ENCODE peak calls at places on chromosomes 12 and 14, in seven cellular contexts. Q, D, B, E, T, U and C are unnamed samples.

GRCh38 chr14:70804556-70805162 is 4.7 kb downstream of the MAP3K9 start:
- DNase-seq in Q (no peak), D (no peak), B (no peak), E (no peak), T (no peak), U (no peak), C (no peak)

GRCh38 chr12:124475295-124476010 is 92.0 kb downstream of the NCOR2 start:
- DNase-seq in Q (no peak), D (no peak), B (no peak), E (no peak), T (no peak), U (no peak), C (no peak)

GRCh38 chr14:32080001-32080510 is 3.0 kb downstream of the ARHGAP5 start:
- DNase-seq in Q (no peak), D (no peak), B (no peak), E (no peak), T (no peak), U (no peak), C (no peak)

GRCh38 chr12:8681129-8681902 is 16.5 kb upstream of the RIMKLB start:
- DNase-seq in Q (peak; percentile 91), D (no peak), B (peak; percentile 52), E (no peak), T (no peak), U (no peak), C (no peak)

GRCh38 chr14:33897878-33898535 is 52.9 kb downstream of the EGLN3 start:
- DNase-seq in Q (no peak), D (no peak), B (no peak), E (no peak), T (no peak), U (no peak), C (no peak)

GRCh38 chr12:117227000-117227653 is 36.9 kb upstream of the FBXO21 start:
- DNase-seq in Q (no peak), D (peak; percentile 29), B (no peak), E (no peak), T (no peak), U (no peak), C (no peak)

GRCh38 chr14:106538193-106538592 is 1011.8 kb downstream of the TMEM121 start:
- DNase-seq in Q (no peak), D (no peak), B (no peak), E (no peak), T (no peak), U (no peak), C (no peak)

GRCh38 chr12:1911598-1912575 is 6.6 kb downstream of the CACNA2D4 start:
- DNase-seq in Q (no peak), D (no peak), B (no peak), E (peak; percentile 2), T (peak; percentile 16), U (no peak), C (no peak)

GRCh38 chr12:120213758-120214157 is 12.8 kb upstream of the RPLP0 start:
- DNase-seq in Q (no peak), D (no peak), B (no peak), E (no peak), T (peak; percentile 15), U (no peak), C (no peak)

GRCh38 chr12:110314308-110314707 is 33.3 kb downstream of the ATP2A2 start:
- DNase-seq in Q (peak; percentile 30), D (no peak), B (peak; percentile 68), E (peak; percentile 86), T (no peak), U (no peak), C (no peak)

GRCh38 chr12:45688188-45688587 is 41.3 kb upstream of the ARID2 start:
- DNase-seq in Q (no peak), D (no peak), B (no peak), E (no peak), T (peak; percentile 7), U (no peak), C (no peak)

GRCh38 chr12:124543052-124543590 is 24.3 kb downstream of the NCOR2 start:
- DNase-seq in Q (no peak), D (no peak), B (peak; percentile 60), E (no peak), T (peak; percentile 86), U (no peak), C (no peak)

GRCh38 chr12:115439008-115439601 is 755.1 kb upstream of the TBX3 start:
- DNase-seq in Q (no peak), D (no peak), B (no peak), E (no peak), T (no peak), U (no peak), C (no peak)

GRCh38 chr14:71049435-71050147 is 142.3 kb downstream of the PCNX1 start:
- DNase-seq in Q (peak; percentile 17), D (no peak), B (no peak), E (no peak), T (peak; percentile 3), U (no peak), C (no peak)

GRCh38 chr14:99853206-99853605 is 60.0 kb downstream of the EML1 start:
- DNase-seq in Q (no peak), D (no peak), B (no peak), E (no peak), T (peak; percentile 50), U (no peak), C (no peak)

GRCh38 chr12:101698782-101699347 is 1.4 kb downstream of the CHPT1 start:
- DNase-seq in Q (no peak), D (no peak), B (no peak), E (peak; percentile 50), T (peak; percentile 45), U (peak; percentile 18), C (no peak)

GRCh38 chr12:21666722-21667121 is 9.1 kb upstream of the LDHB start:
- DNase-seq in Q (no peak), D (no peak), B (peak; percentile 45), E (no peak), T (no peak), U (no peak), C (no peak)

GRCh38 chr14:83217492-83217891 is 1683.8 kb upstream of the SEL1L start:
- DNase-seq in Q (no peak), D (no peak), B (no peak), E (no peak), T (no peak), U (no peak), C (no peak)

GRCh38 chr12:6057693-6058092 is 66.8 kb downstream of the VWF start:
- DNase-seq in Q (no peak), D (peak; percentile 78), B (no peak), E (no peak), T (no peak), U (peak; percentile 21), C (no peak)

GRCh38 chr12:113196996-113197395 is 11.5 kb downstream of the RITA1 start:
- DNase-seq in Q (peak; percentile 82), D (peak; percentile 57), B (peak; percentile 84), E (peak; percentile 91), T (peak; percentile 92), U (peak; percentile 74), C (peak; percentile 63)

GRCh38 chr14:61475316-61475715 is 153.9 kb downstream of the PRKCH start:
- DNase-seq in Q (peak; percentile 74), D (no peak), B (peak; percentile 80), E (peak; percentile 83), T (no peak), U (peak; percentile 44), C (peak; percentile 56)

GRCh38 chr12:45130881-45131281 is 80.0 kb upstream of the DBX2 start:
- DNase-seq in Q (peak; percentile 71), D (peak; percentile 59), B (peak; percentile 71), E (peak; percentile 82), T (peak; percentile 65), U (peak; percentile 47), C (peak; percentile 63)

GRCh38 chr14:75280831-75281690 is 2.4 kb downstream of the FOS start:
- DNase-seq in Q (no peak), D (no peak), B (peak; percentile 56), E (no peak), T (no peak), U (no peak), C (no peak)

GRCh38 chr14:104390941-104391901 is 188.3 kb upstream of the C14orf180 start:
- DNase-seq in Q (no peak), D (no peak), B (no peak), E (no peak), T (no peak), U (no peak), C (no peak)

GRCh38 chr12:75257510-75257909 is 47.9 kb upstream of the KCNC2 start:
- DNase-seq in Q (no peak), D (no peak), B (no peak), E (no peak), T (no peak), U (no peak), C (no peak)

GRCh38 chr14:51365241-51365940 is 125.3 kb downstream of the TMX1 start:
- DNase-seq in Q (no peak), D (no peak), B (no peak), E (no peak), T (no peak), U (no peak), C (no peak)

GRCh38 chr14:51368721-51369163 is 128.7 kb downstream of the TMX1 start:
- DNase-seq in Q (no peak), D (no peak), B (no peak), E (no peak), T (no peak), U (no peak), C (no peak)

GRCh38 chr14:51369814-51370213 is 129.8 kb downstream of the TMX1 start:
- DNase-seq in Q (peak; percentile 21), D (peak; percentile 41), B (peak; percentile 5), E (peak; percentile 31), T (no peak), U (peak; percentile 38), C (peak; percentile 18)

GRCh38 chr14:51370758-51371386 is 130.8 kb downstream of the TMX1 start:
- DNase-seq in Q (no peak), D (no peak), B (no peak), E (no peak), T (no peak), U (no peak), C (no peak)

GRCh38 chr14:51367600-51367931 is 127.5 kb downstream of the TMX1 start:
- DNase-seq in Q (peak; percentile 36), D (no peak), B (no peak), E (no peak), T (no peak), U (no peak), C (no peak)
- TF ChIP-seq MAX in Q (no peak), D (no peak), B (no peak), E (no peak), T (no peak), U (no peak), C (no peak)

GRCh38 chr12:123232472-123232806 is 502 bp downstream of the MPHOSPH9 start:
- DNase-seq in Q (no peak), D (no peak), B (no peak), E (no peak), T (no peak), U (no peak), C (peak; percentile 12)
- TF ChIP-seq MAX in Q (no peak), D (no peak), B (no peak), E (no peak), T (no peak), U (no peak), C (no peak)

DNA sequence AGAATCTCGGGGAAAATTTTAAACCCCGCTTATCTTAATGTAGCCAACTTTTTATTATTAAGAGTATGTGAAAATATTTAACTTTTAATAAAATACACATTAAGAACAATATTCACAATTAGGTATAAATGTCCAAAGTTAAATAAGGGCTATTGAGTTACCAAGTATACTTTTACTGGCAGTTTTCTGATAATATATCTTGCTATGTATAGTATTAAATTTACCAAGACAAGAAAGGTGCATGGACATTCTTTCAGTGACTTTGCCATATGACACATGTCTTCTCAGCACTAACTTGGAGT is 115.4 kb downstream of the MON2 start:
- DNase-seq in Q (no peak), D (no peak), B (no peak), E (no peak), T (no peak), U (no peak), C (no peak)
- TF ChIP-seq MAX in Q (no peak), D (no peak), B (no peak), E (no peak), T (no peak), U (no peak), C (no peak)

GRCh38 chr12:92929957-92930356 is 862 bp upstream of the EEA1 start:
- DNase-seq in Q (no peak), D (no peak), B (peak; percentile 7), E (peak; percentile 34), T (no peak), U (no peak), C (no peak)
- TF ChIP-seq MAX in Q (no peak), D (no peak), B (no peak), E (no peak), T (no peak), U (no peak), C (no peak)